ENCODE peak calls at places on chromosomes 3 and 15, in eight cellular contexts. One of them, this sample, is unnamed.

GRCh38 chr15:89575656-89576416 is 567 bp downstream of the TICRR start:
- DNase-seq in uterus: no peak
- DNase-seq in MCF 10A: peak
- DNase-seq in stomach: no peak
- DNase-seq in heart left ventricle: no peak
- DNase-seq in GM06990: no peak
- DNase-seq in RWPE1: peak
- DNase-seq in mesothelial cell of epicardium: peak
- DNase-seq in this sample: no peak

GRCh38 chr3:43426388-43426787 is 140.0 kb downstream of the SNRK start:
- DNase-seq in uterus: no peak
- DNase-seq in MCF 10A: no peak
- DNase-seq in stomach: no peak
- DNase-seq in heart left ventricle: peak
- DNase-seq in GM06990: no peak
- DNase-seq in RWPE1: no peak
- DNase-seq in mesothelial cell of epicardium: no peak
- DNase-seq in this sample: no peak

GRCh38 chr3:105798381-105798934 is 70.4 kb downstream of the CBLB start:
- DNase-seq in uterus: no peak
- DNase-seq in MCF 10A: no peak
- DNase-seq in stomach: no peak
- DNase-seq in heart left ventricle: no peak
- DNase-seq in GM06990: peak
- DNase-seq in RWPE1: no peak
- DNase-seq in mesothelial cell of epicardium: no peak
- DNase-seq in this sample: no peak

GRCh38 chr3:58288011-58288728 is 17.9 kb upstream of the RPP14 start:
- DNase-seq in uterus: no peak
- DNase-seq in MCF 10A: no peak
- DNase-seq in stomach: no peak
- DNase-seq in heart left ventricle: no peak
- DNase-seq in GM06990: no peak
- DNase-seq in RWPE1: no peak
- DNase-seq in mesothelial cell of epicardium: no peak
- DNase-seq in this sample: no peak

GRCh38 chr3:10329495-10330015 is 8.6 kb upstream of the SEC13 start:
- DNase-seq in uterus: no peak
- DNase-seq in MCF 10A: no peak
- DNase-seq in stomach: no peak
- DNase-seq in heart left ventricle: no peak
- DNase-seq in GM06990: no peak
- DNase-seq in RWPE1: no peak
- DNase-seq in mesothelial cell of epicardium: no peak
- DNase-seq in this sample: no peak

GRCh38 chr3:157858821-157859220 is 247.4 kb downstream of the SHOX2 start:
- DNase-seq in uterus: no peak
- DNase-seq in MCF 10A: peak
- DNase-seq in stomach: no peak
- DNase-seq in heart left ventricle: no peak
- DNase-seq in GM06990: no peak
- DNase-seq in RWPE1: no peak
- DNase-seq in mesothelial cell of epicardium: no peak
- DNase-seq in this sample: no peak

GRCh38 chr3:37590328-37591079 is 271.2 kb upstream of the CTDSPL start:
- DNase-seq in uterus: peak
- DNase-seq in MCF 10A: peak
- DNase-seq in stomach: peak
- DNase-seq in heart left ventricle: peak
- DNase-seq in GM06990: no peak
- DNase-seq in RWPE1: no peak
- DNase-seq in mesothelial cell of epicardium: no peak
- DNase-seq in this sample: no peak

GRCh38 chr3:142065932-142066331 is 83.4 kb downstream of the TFDP2 start:
- DNase-seq in uterus: no peak
- DNase-seq in MCF 10A: no peak
- DNase-seq in stomach: no peak
- DNase-seq in heart left ventricle: no peak
- DNase-seq in GM06990: no peak
- DNase-seq in RWPE1: no peak
- DNase-seq in mesothelial cell of epicardium: no peak
- DNase-seq in this sample: no peak

GRCh38 chr15:93372209-93372910 is 283.3 kb upstream of the RGMA start:
- DNase-seq in uterus: no peak
- DNase-seq in MCF 10A: no peak
- DNase-seq in stomach: no peak
- DNase-seq in heart left ventricle: no peak
- DNase-seq in GM06990: no peak
- DNase-seq in RWPE1: no peak
- DNase-seq in mesothelial cell of epicardium: no peak
- DNase-seq in this sample: no peak

GRCh38 chr15:65371976-65372786 is 5.6 kb downstream of the IGDCC3 start:
- DNase-seq in uterus: no peak
- DNase-seq in MCF 10A: no peak
- DNase-seq in stomach: no peak
- DNase-seq in heart left ventricle: no peak
- DNase-seq in GM06990: no peak
- DNase-seq in RWPE1: no peak
- DNase-seq in mesothelial cell of epicardium: no peak
- DNase-seq in this sample: no peak

GRCh38 chr3:120634539-120634938 is 38.4 kb downstream of the NDUFB4 start:
- DNase-seq in uterus: no peak
- DNase-seq in MCF 10A: no peak
- DNase-seq in stomach: no peak
- DNase-seq in heart left ventricle: no peak
- DNase-seq in GM06990: no peak
- DNase-seq in RWPE1: peak
- DNase-seq in mesothelial cell of epicardium: no peak
- DNase-seq in this sample: no peak

GRCh38 chr3:119175869-119176756 is 2.7 kb downstream of the UPK1B start:
- DNase-seq in uterus: no peak
- DNase-seq in MCF 10A: peak
- DNase-seq in stomach: peak
- DNase-seq in heart left ventricle: no peak
- DNase-seq in GM06990: no peak
- DNase-seq in RWPE1: peak
- DNase-seq in mesothelial cell of epicardium: no peak
- DNase-seq in this sample: no peak

GRCh38 chr3:159114582-159114981 is 312.7 kb downstream of the MFSD1 start:
- DNase-seq in uterus: no peak
- DNase-seq in MCF 10A: no peak
- DNase-seq in stomach: no peak
- DNase-seq in heart left ventricle: no peak
- DNase-seq in GM06990: no peak
- DNase-seq in RWPE1: no peak
- DNase-seq in mesothelial cell of epicardium: no peak
- DNase-seq in this sample: no peak

GRCh38 chr15:35725353-35725752 is 179.4 kb upstream of the DPH6 start:
- DNase-seq in uterus: no peak
- DNase-seq in MCF 10A: no peak
- DNase-seq in stomach: no peak
- DNase-seq in heart left ventricle: no peak
- DNase-seq in GM06990: no peak
- DNase-seq in RWPE1: peak
- DNase-seq in mesothelial cell of epicardium: no peak
- DNase-seq in this sample: no peak

GRCh38 chr3:27696906-27697305 is 25.2 kb downstream of the EOMES start:
- DNase-seq in uterus: no peak
- DNase-seq in MCF 10A: peak
- DNase-seq in stomach: no peak
- DNase-seq in heart left ventricle: no peak
- DNase-seq in GM06990: no peak
- DNase-seq in RWPE1: peak
- DNase-seq in mesothelial cell of epicardium: no peak
- DNase-seq in this sample: no peak

GRCh38 chr3:31469385-31469784 is 63.3 kb upstream of the STT3B start:
- DNase-seq in uterus: no peak
- DNase-seq in MCF 10A: no peak
- DNase-seq in stomach: no peak
- DNase-seq in heart left ventricle: no peak
- DNase-seq in GM06990: no peak
- DNase-seq in RWPE1: no peak
- DNase-seq in mesothelial cell of epicardium: no peak
- DNase-seq in this sample: no peak

GRCh38 chr15:75921732-75922703 is 18.3 kb downstream of the FBXO22 start:
- DNase-seq in uterus: peak
- DNase-seq in MCF 10A: peak
- DNase-seq in stomach: peak
- DNase-seq in heart left ventricle: peak
- DNase-seq in GM06990: no peak
- DNase-seq in RWPE1: peak
- DNase-seq in mesothelial cell of epicardium: no peak
- DNase-seq in this sample: no peak

GRCh38 chr3:186594591-186595113 is 18.2 kb upstream of the AHSG start:
- DNase-seq in uterus: no peak
- DNase-seq in MCF 10A: no peak
- DNase-seq in stomach: no peak
- DNase-seq in heart left ventricle: no peak
- DNase-seq in GM06990: no peak
- DNase-seq in RWPE1: no peak
- DNase-seq in mesothelial cell of epicardium: no peak
- DNase-seq in this sample: no peak

GRCh38 chr3:7517979-7518378 is 657.1 kb downstream of the GRM7 start:
- DNase-seq in uterus: no peak
- DNase-seq in MCF 10A: no peak
- DNase-seq in stomach: no peak
- DNase-seq in heart left ventricle: no peak
- DNase-seq in GM06990: no peak
- DNase-seq in RWPE1: no peak
- DNase-seq in mesothelial cell of epicardium: no peak
- DNase-seq in this sample: no peak

GRCh38 chr15:99729920-99730319 is 3.3 kb downstream of the LYSMD4 start:
- DNase-seq in uterus: peak
- DNase-seq in MCF 10A: peak
- DNase-seq in stomach: peak
- DNase-seq in heart left ventricle: no peak
- DNase-seq in GM06990: no peak
- DNase-seq in RWPE1: peak
- DNase-seq in mesothelial cell of epicardium: no peak
- DNase-seq in this sample: no peak

GRCh38 chr3:10551139-10551538 is 45.8 kb upstream of the ATP2B2 start:
- DNase-seq in uterus: no peak
- DNase-seq in MCF 10A: no peak
- DNase-seq in stomach: no peak
- DNase-seq in heart left ventricle: no peak
- DNase-seq in GM06990: no peak
- DNase-seq in RWPE1: no peak
- DNase-seq in mesothelial cell of epicardium: no peak
- DNase-seq in this sample: no peak

GRCh38 chr3:196987022-196987421 is 18.4 kb upstream of the PIGZ start:
- DNase-seq in uterus: no peak
- DNase-seq in MCF 10A: no peak
- DNase-seq in stomach: no peak
- DNase-seq in heart left ventricle: peak
- DNase-seq in GM06990: no peak
- DNase-seq in RWPE1: no peak
- DNase-seq in mesothelial cell of epicardium: no peak
- DNase-seq in this sample: no peak

GRCh38 chr3:134827213-134827612 is 32.2 kb downstream of the EPHB1 start:
- DNase-seq in uterus: no peak
- DNase-seq in MCF 10A: no peak
- DNase-seq in stomach: no peak
- DNase-seq in heart left ventricle: no peak
- DNase-seq in GM06990: no peak
- DNase-seq in RWPE1: no peak
- DNase-seq in mesothelial cell of epicardium: no peak
- DNase-seq in this sample: no peak

GRCh38 chr15:49521802-49522201 is 98.8 kb downstream of the FGF7 start:
- DNase-seq in uterus: no peak
- DNase-seq in MCF 10A: peak
- DNase-seq in stomach: no peak
- DNase-seq in heart left ventricle: no peak
- DNase-seq in GM06990: no peak
- DNase-seq in RWPE1: no peak
- DNase-seq in mesothelial cell of epicardium: no peak
- DNase-seq in this sample: no peak
- TF ChIP-seq CTCF in uterus: no peak
- TF ChIP-seq CTCF in MCF 10A: no peak
- TF ChIP-seq CTCF in stomach: no peak
- TF ChIP-seq CTCF in heart left ventricle: no peak
- TF ChIP-seq CTCF in GM06990: peak
- TF ChIP-seq CTCF in RWPE1: no peak
- TF ChIP-seq CTCF in mesothelial cell of epicardium: no peak
- TF ChIP-seq CTCF in this sample: no peak

DNA sequence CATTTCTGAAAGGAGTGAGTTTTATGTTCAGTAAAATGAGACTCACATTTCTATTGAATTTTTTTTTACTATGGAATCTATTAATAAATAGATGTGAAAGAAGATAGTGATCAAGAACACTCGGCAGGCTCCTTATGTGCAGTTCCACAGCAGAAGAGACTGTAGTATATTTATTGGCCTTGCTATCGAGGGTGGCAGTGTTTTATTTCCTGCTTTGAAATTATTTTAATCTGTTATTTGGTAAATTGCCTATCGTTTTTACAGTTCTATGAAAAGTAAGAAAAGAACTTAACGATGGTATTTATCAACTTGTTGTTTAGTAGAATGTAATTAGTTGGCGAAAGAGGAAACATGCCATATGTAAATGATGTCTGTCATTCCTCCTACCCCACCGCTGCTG is 238.3 kb downstream of the NLGN1 start:
- DNase-seq in uterus: no peak
- DNase-seq in MCF 10A: no peak
- DNase-seq in stomach: no peak
- DNase-seq in heart left ventricle: no peak
- DNase-seq in GM06990: no peak
- DNase-seq in RWPE1: no peak
- DNase-seq in mesothelial cell of epicardium: no peak
- DNase-seq in this sample: no peak
- TF ChIP-seq CTCF in uterus: no peak
- TF ChIP-seq CTCF in MCF 10A: no peak
- TF ChIP-seq CTCF in stomach: no peak
- TF ChIP-seq CTCF in heart left ventricle: no peak
- TF ChIP-seq CTCF in GM06990: no peak
- TF ChIP-seq CTCF in RWPE1: no peak
- TF ChIP-seq CTCF in mesothelial cell of epicardium: no peak
- TF ChIP-seq CTCF in this sample: no peak

GRCh38 chr3:96267577-96267976 is 546.8 kb upstream of the EPHA6 start:
- DNase-seq in uterus: no peak
- DNase-seq in MCF 10A: no peak
- DNase-seq in stomach: no peak
- DNase-seq in heart left ventricle: no peak
- DNase-seq in GM06990: no peak
- DNase-seq in RWPE1: no peak
- DNase-seq in mesothelial cell of epicardium: no peak
- DNase-seq in this sample: no peak
- TF ChIP-seq CTCF in uterus: no peak
- TF ChIP-seq CTCF in MCF 10A: no peak
- TF ChIP-seq CTCF in stomach: no peak
- TF ChIP-seq CTCF in heart left ventricle: no peak
- TF ChIP-seq CTCF in GM06990: no peak
- TF ChIP-seq CTCF in RWPE1: no peak
- TF ChIP-seq CTCF in mesothelial cell of epicardium: no peak
- TF ChIP-seq CTCF in this sample: no peak

GRCh38 chr15:54840999-54841398 is 355.7 kb downstream of the RSL24D1 start:
- DNase-seq in uterus: no peak
- DNase-seq in MCF 10A: peak
- DNase-seq in stomach: no peak
- DNase-seq in heart left ventricle: no peak
- DNase-seq in GM06990: no peak
- DNase-seq in RWPE1: no peak
- DNase-seq in mesothelial cell of epicardium: no peak
- DNase-seq in this sample: no peak
- TF ChIP-seq CTCF in uterus: no peak
- TF ChIP-seq CTCF in MCF 10A: no peak
- TF ChIP-seq CTCF in stomach: no peak
- TF ChIP-seq CTCF in heart left ventricle: no peak
- TF ChIP-seq CTCF in GM06990: peak
- TF ChIP-seq CTCF in RWPE1: no peak
- TF ChIP-seq CTCF in mesothelial cell of epicardium: no peak
- TF ChIP-seq CTCF in this sample: no peak

GRCh38 chr15:32649336-32649735 is 7.8 kb downstream of the SCG5 start:
- DNase-seq in uterus: no peak
- DNase-seq in MCF 10A: no peak
- DNase-seq in stomach: no peak
- DNase-seq in heart left ventricle: no peak
- DNase-seq in GM06990: no peak
- DNase-seq in RWPE1: no peak
- DNase-seq in mesothelial cell of epicardium: no peak
- DNase-seq in this sample: no peak
- TF ChIP-seq CTCF in uterus: no peak
- TF ChIP-seq CTCF in MCF 10A: peak
- TF ChIP-seq CTCF in stomach: no peak
- TF ChIP-seq CTCF in heart left ventricle: no peak
- TF ChIP-seq CTCF in GM06990: peak
- TF ChIP-seq CTCF in RWPE1: no peak
- TF ChIP-seq CTCF in mesothelial cell of epicardium: no peak
- TF ChIP-seq CTCF in this sample: no peak